ENCODE peak calls at places on chromosomes 1 and 21, in five cellular contexts. One of them, this sample, is unnamed.
A peak's percentile ranks its signal among the peaks of the same experiment; 100 is the strongest.

GRCh38 chr1:17405898-17406759 is 33.3 kb downstream of the RCC2 start:
- DNase-seq in tibial nerve: peak; percentile 47
- DNase-seq in cardiac fibroblast: peak; percentile 65
- DNase-seq in AG09309: peak; percentile 10
- DNase-seq in psoas muscle: peak; percentile 73
- DNase-seq in this sample: peak; percentile 55

GRCh38 chr1:114032271-114033218 is 53.3 kb downstream of the OLFML3 start:
- DNase-seq in tibial nerve: no peak
- DNase-seq in cardiac fibroblast: peak; percentile 80
- DNase-seq in AG09309: no peak
- DNase-seq in psoas muscle: no peak
- DNase-seq in this sample: peak; percentile 59

GRCh38 chr21:31260790-31261189 is 83.3 kb downstream of the TIAM1 start:
- DNase-seq in tibial nerve: no peak
- DNase-seq in cardiac fibroblast: peak; percentile 50
- DNase-seq in AG09309: no peak
- DNase-seq in psoas muscle: no peak
- DNase-seq in this sample: no peak

GRCh38 chr1:157177701-157178380 is 39.6 kb upstream of the ETV3 start:
- DNase-seq in tibial nerve: no peak
- DNase-seq in cardiac fibroblast: no peak
- DNase-seq in AG09309: no peak
- DNase-seq in psoas muscle: no peak
- DNase-seq in this sample: no peak

GRCh38 chr21:37338671-37339526 is 27.7 kb upstream of the DYRK1A start:
- DNase-seq in tibial nerve: no peak
- DNase-seq in cardiac fibroblast: peak; percentile 97
- DNase-seq in AG09309: peak; percentile 94
- DNase-seq in psoas muscle: peak; percentile 78
- DNase-seq in this sample: peak; percentile 59

GRCh38 chr1:28064064-28064463 is 24.3 kb downstream of the EYA3 start:
- DNase-seq in tibial nerve: no peak
- DNase-seq in cardiac fibroblast: peak; percentile 79
- DNase-seq in AG09309: no peak
- DNase-seq in psoas muscle: no peak
- DNase-seq in this sample: peak; percentile 56

GRCh38 chr1:201552941-201553341 is 14.0 kb downstream of the NAV1 start:
- DNase-seq in tibial nerve: no peak
- DNase-seq in cardiac fibroblast: peak; percentile 47
- DNase-seq in AG09309: no peak
- DNase-seq in psoas muscle: no peak
- DNase-seq in this sample: peak; percentile 71

GRCh38 chr1:7930547-7931445 is 9.8 kb downstream of the TNFRSF9 start:
- DNase-seq in tibial nerve: no peak
- DNase-seq in cardiac fibroblast: no peak
- DNase-seq in AG09309: no peak
- DNase-seq in psoas muscle: no peak
- DNase-seq in this sample: no peak

GRCh38 chr1:241998412-241998921 is 431 bp downstream of the MAP1LC3C start:
- DNase-seq in tibial nerve: peak; percentile 80
- DNase-seq in cardiac fibroblast: peak; percentile 84
- DNase-seq in AG09309: no peak
- DNase-seq in psoas muscle: peak; percentile 87
- DNase-seq in this sample: peak; percentile 84

GRCh38 chr1:225896937-225897549 is 8.1 kb upstream of the LEFTY1 start:
- DNase-seq in tibial nerve: no peak
- DNase-seq in cardiac fibroblast: peak; percentile 35
- DNase-seq in AG09309: no peak
- DNase-seq in psoas muscle: peak; percentile 35
- DNase-seq in this sample: no peak

GRCh38 chr1:221456918-221457317 is 285.0 kb downstream of the DUSP10 start:
- DNase-seq in tibial nerve: no peak
- DNase-seq in cardiac fibroblast: no peak
- DNase-seq in AG09309: no peak
- DNase-seq in psoas muscle: no peak
- DNase-seq in this sample: no peak

GRCh38 chr1:55981015-55981635 is 598.2 kb downstream of the PLPP3 start:
- DNase-seq in tibial nerve: no peak
- DNase-seq in cardiac fibroblast: peak; percentile 40
- DNase-seq in AG09309: peak; percentile 58
- DNase-seq in psoas muscle: no peak
- DNase-seq in this sample: no peak

GRCh38 chr21:41951876-41952567 is 1.8 kb downstream of the C2CD2 start:
- DNase-seq in tibial nerve: no peak
- DNase-seq in cardiac fibroblast: no peak
- DNase-seq in AG09309: no peak
- DNase-seq in psoas muscle: peak; percentile 20
- DNase-seq in this sample: no peak

GRCh38 chr1:156510709-156511108 is 10.1 kb upstream of the MEF2D start:
- DNase-seq in tibial nerve: peak; percentile 69
- DNase-seq in cardiac fibroblast: peak; percentile 83
- DNase-seq in AG09309: peak; percentile 44
- DNase-seq in psoas muscle: peak; percentile 98
- DNase-seq in this sample: peak; percentile 58

GRCh38 chr21:36705679-36706481 is 7.0 kb downstream of the SIM2 start:
- DNase-seq in tibial nerve: no peak
- DNase-seq in cardiac fibroblast: no peak
- DNase-seq in AG09309: no peak
- DNase-seq in psoas muscle: no peak
- DNase-seq in this sample: no peak

GRCh38 chr21:22575165-22575584 is 1577.0 kb downstream of the NCAM2 start:
- DNase-seq in tibial nerve: no peak
- DNase-seq in cardiac fibroblast: no peak
- DNase-seq in AG09309: no peak
- DNase-seq in psoas muscle: no peak
- DNase-seq in this sample: no peak

GRCh38 chr1:6416906-6417305 is 2.8 kb downstream of the HES2 start:
- DNase-seq in tibial nerve: no peak
- DNase-seq in cardiac fibroblast: no peak
- DNase-seq in AG09309: no peak
- DNase-seq in psoas muscle: no peak
- DNase-seq in this sample: no peak

GRCh38 chr1:209328178-209328577 is 255.3 kb upstream of the CAMK1G start:
- DNase-seq in tibial nerve: no peak
- DNase-seq in cardiac fibroblast: peak; percentile 3
- DNase-seq in AG09309: no peak
- DNase-seq in psoas muscle: no peak
- DNase-seq in this sample: no peak

GRCh38 chr21:20030390-20030789 is 967.8 kb upstream of the NCAM2 start:
- DNase-seq in tibial nerve: no peak
- DNase-seq in cardiac fibroblast: no peak
- DNase-seq in AG09309: no peak
- DNase-seq in psoas muscle: peak; percentile 57
- DNase-seq in this sample: no peak

GRCh38 chr1:80534606-80535360 is 1266.0 kb upstream of the ADGRL2 start:
- DNase-seq in tibial nerve: no peak
- DNase-seq in cardiac fibroblast: peak; percentile 8
- DNase-seq in AG09309: no peak
- DNase-seq in psoas muscle: no peak
- DNase-seq in this sample: peak; percentile 50

GRCh38 chr1:100661176-100661575 is 58.4 kb upstream of the VCAM1 start:
- DNase-seq in tibial nerve: no peak
- DNase-seq in cardiac fibroblast: no peak
- DNase-seq in AG09309: no peak
- DNase-seq in psoas muscle: no peak
- DNase-seq in this sample: no peak

GRCh38 chr1:118360817-118361216 is 175.8 kb upstream of the SPAG17 start:
- DNase-seq in tibial nerve: no peak
- DNase-seq in cardiac fibroblast: peak; percentile 78
- DNase-seq in AG09309: peak; percentile 54
- DNase-seq in psoas muscle: no peak
- DNase-seq in this sample: peak; percentile 24

GRCh38 chr1:14486401-14487110 is 111.9 kb upstream of the KAZN start:
- DNase-seq in tibial nerve: peak; percentile 59
- DNase-seq in cardiac fibroblast: peak; percentile 21
- DNase-seq in AG09309: peak; percentile 99
- DNase-seq in psoas muscle: no peak
- DNase-seq in this sample: peak; percentile 93

GRCh38 chr1:47814592-47815436 is 182.4 kb downstream of the TRABD2B start:
- DNase-seq in tibial nerve: no peak
- DNase-seq in cardiac fibroblast: no peak
- DNase-seq in AG09309: no peak
- DNase-seq in psoas muscle: peak; percentile 50
- DNase-seq in this sample: peak; percentile 19

GRCh38 chr1:53686371-53687267 is 52.3 kb downstream of the GLIS1 start:
- DNase-seq in tibial nerve: no peak
- DNase-seq in cardiac fibroblast: peak; percentile 27
- DNase-seq in AG09309: no peak
- DNase-seq in psoas muscle: no peak
- DNase-seq in this sample: peak; percentile 40

GRCh38 chr1:167294528-167294927 is 73.8 kb downstream of the POU2F1 start:
- DNase-seq in tibial nerve: no peak
- DNase-seq in cardiac fibroblast: peak; percentile 26
- DNase-seq in AG09309: no peak
- DNase-seq in psoas muscle: no peak
- DNase-seq in this sample: peak; percentile 19

GRCh38 chr1:172393354-172393753 is 27.1 kb upstream of the C1orf105 start:
- DNase-seq in tibial nerve: peak; percentile 10
- DNase-seq in cardiac fibroblast: no peak
- DNase-seq in AG09309: no peak
- DNase-seq in psoas muscle: no peak
- DNase-seq in this sample: no peak

GRCh38 chr1:152013664-152014237 is 20.1 kb upstream of the S100A10 start:
- DNase-seq in tibial nerve: no peak
- DNase-seq in cardiac fibroblast: peak; percentile 69
- DNase-seq in AG09309: no peak
- DNase-seq in psoas muscle: no peak
- DNase-seq in this sample: peak; percentile 54
- TF ChIP-seq CTCF in tibial nerve: peak; percentile 33
- TF ChIP-seq CTCF in cardiac fibroblast: peak; percentile 82
- TF ChIP-seq CTCF in AG09309: peak; percentile 71
- TF ChIP-seq CTCF in psoas muscle: peak; percentile 50
- TF ChIP-seq CTCF in this sample: peak; percentile 81

GRCh38 chr1:203278885-203279406 is 26.4 kb upstream of the BTG2 start:
- DNase-seq in tibial nerve: no peak
- DNase-seq in cardiac fibroblast: peak; percentile 40
- DNase-seq in AG09309: no peak
- DNase-seq in psoas muscle: no peak
- DNase-seq in this sample: no peak
- H3K4me3 ChIP-seq in tibial nerve: no peak overlapping the region
- H3K4me3 ChIP-seq in cardiac fibroblast: no peak overlapping the region
- H3K4me3 ChIP-seq in AG09309: no peak overlapping the region
- H3K4me3 ChIP-seq in psoas muscle: peak overlapping the region; percentile 30
- H3K4me3 ChIP-seq in this sample: no peak overlapping the region

DNA sequence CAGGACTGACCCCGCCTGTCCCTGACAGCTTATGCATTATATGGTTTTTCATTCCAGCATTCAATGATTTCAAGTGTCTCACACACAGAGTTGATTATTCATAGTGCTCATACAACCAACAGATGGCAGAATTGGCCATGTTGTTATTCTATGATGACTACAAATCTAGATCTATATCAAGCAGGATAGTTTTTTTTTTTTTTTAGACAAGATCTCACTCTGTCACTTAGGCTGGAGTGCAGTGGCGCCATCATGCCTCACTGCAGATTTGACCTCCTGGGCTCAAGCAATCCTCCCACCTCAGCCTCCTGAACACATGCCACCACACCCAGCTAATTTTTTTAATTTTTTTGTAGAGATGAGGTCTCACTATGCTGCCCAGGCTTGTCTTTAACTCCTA is 40.1 kb upstream of the LRRC8D start:
- DNase-seq in tibial nerve: no peak
- DNase-seq in cardiac fibroblast: peak; percentile 65
- DNase-seq in AG09309: peak; percentile 43
- DNase-seq in psoas muscle: no peak
- DNase-seq in this sample: peak; percentile 62
- TF ChIP-seq CTCF in tibial nerve: peak; percentile 16
- TF ChIP-seq CTCF in cardiac fibroblast: peak; percentile 13
- TF ChIP-seq CTCF in AG09309: peak; percentile 47
- TF ChIP-seq CTCF in psoas muscle: peak; percentile 4
- TF ChIP-seq CTCF in this sample: peak; percentile 40

GRCh38 chr1:16048573-16049189 is 5.1 kb downstream of the CLCNKB start:
- DNase-seq in tibial nerve: peak; percentile 30
- DNase-seq in cardiac fibroblast: no peak
- DNase-seq in AG09309: no peak
- DNase-seq in psoas muscle: peak; percentile 57
- DNase-seq in this sample: peak; percentile 31
- H3K4me3 ChIP-seq in tibial nerve: peak overlapping the region; percentile 20
- H3K4me3 ChIP-seq in cardiac fibroblast: peak overlapping the region; percentile 35
- H3K4me3 ChIP-seq in AG09309: peak overlapping the region; percentile 43
- H3K4me3 ChIP-seq in psoas muscle: peak overlapping the region; percentile 60
- H3K4me3 ChIP-seq in this sample: peak overlapping the region; percentile 40

GRCh38 chr1:31797216-31797615 is 18.6 kb downstream of the SPOCD1 start:
- DNase-seq in tibial nerve: no peak
- DNase-seq in cardiac fibroblast: no peak
- DNase-seq in AG09309: no peak
- DNase-seq in psoas muscle: peak; percentile 4
- DNase-seq in this sample: no peak

GRCh38 chr1:31798086-31798432 is 17.8 kb downstream of the SPOCD1 start:
- DNase-seq in tibial nerve: no peak
- DNase-seq in cardiac fibroblast: no peak
- DNase-seq in AG09309: no peak
- DNase-seq in psoas muscle: peak; percentile 15
- DNase-seq in this sample: no peak

GRCh38 chr1:31796707-31797106 is 19.1 kb downstream of the SPOCD1 start:
- DNase-seq in tibial nerve: no peak
- DNase-seq in cardiac fibroblast: peak; percentile 22
- DNase-seq in AG09309: no peak
- DNase-seq in psoas muscle: peak; percentile 8
- DNase-seq in this sample: no peak

GRCh38 chr1:31795096-31795675 is 20.6 kb downstream of the SPOCD1 start:
- DNase-seq in tibial nerve: no peak
- DNase-seq in cardiac fibroblast: no peak
- DNase-seq in AG09309: no peak
- DNase-seq in psoas muscle: peak; percentile 6
- DNase-seq in this sample: no peak

DNA sequence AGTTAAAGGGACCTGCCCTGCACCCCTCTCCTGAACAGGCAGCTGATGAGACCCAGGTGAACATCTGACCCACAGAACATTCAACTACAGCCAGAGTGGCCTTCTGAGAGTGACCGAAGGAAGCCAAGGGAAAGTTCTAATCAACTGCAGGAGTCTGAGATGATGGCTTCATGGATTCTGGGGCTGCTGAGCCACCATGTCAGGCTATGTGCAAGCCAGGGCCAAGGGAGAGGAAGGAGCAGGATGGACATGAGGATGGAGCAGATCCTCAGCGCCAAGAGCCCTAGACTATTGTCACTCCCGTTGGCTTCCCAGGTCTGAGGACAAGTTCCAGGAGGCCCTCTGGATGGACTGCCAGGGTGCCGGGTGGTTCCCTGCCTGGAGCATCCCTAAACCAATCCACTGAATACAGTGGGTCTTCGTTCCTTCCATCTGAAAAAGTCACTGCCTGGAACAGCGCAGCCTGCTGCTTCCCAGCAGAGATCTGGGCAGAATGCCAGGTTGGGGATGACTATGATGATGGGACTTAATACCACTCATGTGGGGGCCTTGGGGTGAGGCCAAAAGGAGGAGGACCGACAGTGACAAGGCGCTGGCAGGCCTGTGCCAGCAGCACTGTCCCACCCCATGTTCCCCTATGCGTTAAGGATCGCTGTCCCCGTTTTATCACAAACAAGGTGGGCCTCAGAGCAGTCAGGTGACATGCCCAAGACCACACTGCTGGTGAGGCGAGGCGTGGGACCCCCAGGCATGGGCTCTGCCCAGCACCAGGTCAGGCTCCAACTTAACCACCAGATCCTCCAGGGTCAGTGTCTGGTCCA is 19.8 kb downstream of the SPOCD1 start:
- DNase-seq in tibial nerve: no peak
- DNase-seq in cardiac fibroblast: peak; percentile 88
- DNase-seq in AG09309: no peak
- DNase-seq in psoas muscle: peak; percentile 44
- DNase-seq in this sample: peak; percentile 78
- TF ChIP-seq CTCF in tibial nerve: no peak
- TF ChIP-seq CTCF in cardiac fibroblast: peak; percentile 15
- TF ChIP-seq CTCF in AG09309: peak; percentile 8
- TF ChIP-seq CTCF in psoas muscle: no peak
- TF ChIP-seq CTCF in this sample: no peak

GRCh38 chr1:19481826-19482398 is 3.4 kb downstream of the CAPZB start:
- DNase-seq in tibial nerve: no peak
- DNase-seq in cardiac fibroblast: no peak
- DNase-seq in AG09309: no peak
- DNase-seq in psoas muscle: no peak
- DNase-seq in this sample: no peak
- H3K4me3 ChIP-seq in tibial nerve: no peak overlapping the region
- H3K4me3 ChIP-seq in cardiac fibroblast: no peak overlapping the region
- H3K4me3 ChIP-seq in AG09309: no peak overlapping the region
- H3K4me3 ChIP-seq in psoas muscle: peak overlapping the region; percentile 74
- H3K4me3 ChIP-seq in this sample: peak overlapping the region; percentile 84

This sample was measured in astrocyte of the spinal cord.